ENCODE peak calls at places on chromosomes 5 and 9, in six cellular contexts. B is OCI-LY7, V is upper lobe of right lung, W is BJ, X is right atrium auricular region, T is prostate gland. H is an unnamed sample. For H3K36me3, the result is how much of the 10 kb centered on the place peaks cover.

GRCh38 chr9:73919712-73920111 is 577.4 kb upstream of the RORB start:
- DNase-seq in V (no peak), T (no peak), X (no peak), W (no peak), B (no peak), H (no peak)

GRCh38 chr9:110443146-110443877 is 105.6 kb upstream of the TXNDC8 start:
- DNase-seq in W (peak), X (no peak), B (no peak), T (no peak), V (no peak), H (no peak)

GRCh38 chr5:89729623-89730390 is 679.7 kb downstream of the CETN3 start:
- DNase-seq in W (no peak), V (no peak), X (no peak), T (no peak), B (no peak), H (peak)

GRCh38 chr9:22136446-22137140 is 127.5 kb upstream of the CDKN2B start:
- DNase-seq in W (peak), X (no peak), V (no peak), T (no peak), B (no peak), H (no peak)

GRCh38 chr5:124494540-124495116 is 251.8 kb downstream of the ZNF608 start:
- DNase-seq in B (no peak), V (no peak), X (no peak), W (no peak), T (no peak), H (no peak)

GRCh38 chr5:52886206-52886605 is 98.5 kb downstream of the ITGA1 start:
- DNase-seq in B (no peak), T (no peak), W (no peak), V (no peak), X (no peak), H (no peak)

GRCh38 chr5:132058646-132059042 is 1.8 kb upstream of the IL3 start:
- DNase-seq in X (peak), V (no peak), B (no peak), T (no peak), W (no peak), H (no peak)

GRCh38 chr5:143220748-143221211 is 182.7 kb downstream of the NR3C1 start:
- DNase-seq in X (no peak), T (no peak), W (no peak), B (no peak), V (no peak), H (no peak)

GRCh38 chr9:91948423-91949292 is 1.4 kb downstream of the ROR2 start:
- DNase-seq in T (peak), X (peak), W (no peak), V (peak), B (no peak), H (no peak)

GRCh38 chr5:63919763-63920478 is 42.3 kb downstream of the HTR1A start:
- DNase-seq in B (no peak), V (no peak), W (no peak), T (no peak), X (no peak), H (no peak)

GRCh38 chr5:133086366-133086875 is 34.6 kb downstream of the HSPA4 start:
- DNase-seq in X (no peak), T (no peak), W (no peak), B (no peak), V (no peak), H (no peak)

GRCh38 chr5:119379929-119380328 is 24.1 kb downstream of the TNFAIP8 start:
- DNase-seq in V (no peak), T (no peak), B (no peak), X (no peak), W (no peak), H (no peak)

GRCh38 chr5:168186289-168187074 is 105.0 kb upstream of the WWC1 start:
- DNase-seq in T (no peak), W (no peak), X (no peak), B (no peak), V (no peak), H (no peak)

GRCh38 chr9:93268551-93269314 is 84.8 kb downstream of the WNK2 start:
- DNase-seq in X (no peak), W (no peak), T (peak), B (peak), V (peak), H (peak)

GRCh38 chr5:88840497-88840896 is 42.5 kb downstream of the MEF2C start:
- DNase-seq in X (no peak), T (no peak), W (no peak), B (no peak), V (no peak), H (no peak)

GRCh38 chr5:25357605-25358004 is 712.8 kb upstream of the CDH10 start:
- DNase-seq in V (no peak), W (no peak), B (no peak), T (no peak), X (no peak), H (no peak)
- H3K4me3 ChIP-seq in V (no peak), W (no peak), B (no peak), T (no peak), X (no peak), H (no peak)

DNA sequence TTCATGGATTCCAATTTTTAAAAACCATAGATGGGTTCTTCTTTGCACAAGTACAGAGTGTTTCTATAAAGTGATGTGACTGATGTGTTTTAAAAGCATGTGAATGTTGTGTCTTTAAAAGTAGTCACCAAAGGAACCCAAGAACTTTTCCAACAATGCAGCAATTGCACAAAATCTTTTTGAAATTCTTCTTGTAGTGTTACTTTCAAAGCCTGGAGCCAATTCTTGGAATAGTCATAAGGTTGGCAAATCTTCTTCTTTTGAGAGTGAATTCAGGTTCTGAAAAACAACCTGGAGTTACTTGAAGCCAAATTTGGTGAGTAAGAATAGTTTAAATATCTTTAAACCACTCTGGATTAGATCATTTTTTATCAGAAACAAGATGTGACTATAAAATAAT is 10.5 kb downstream of the GRAMD2B start:
- DNase-seq in W (peak), T (no peak), X (no peak), B (no peak), V (no peak), H (no peak)
- H3K36me3 ChIP-seq in W (under half), T (under half), X (under half), B (under half), V (under half), H (under half)

DNA sequence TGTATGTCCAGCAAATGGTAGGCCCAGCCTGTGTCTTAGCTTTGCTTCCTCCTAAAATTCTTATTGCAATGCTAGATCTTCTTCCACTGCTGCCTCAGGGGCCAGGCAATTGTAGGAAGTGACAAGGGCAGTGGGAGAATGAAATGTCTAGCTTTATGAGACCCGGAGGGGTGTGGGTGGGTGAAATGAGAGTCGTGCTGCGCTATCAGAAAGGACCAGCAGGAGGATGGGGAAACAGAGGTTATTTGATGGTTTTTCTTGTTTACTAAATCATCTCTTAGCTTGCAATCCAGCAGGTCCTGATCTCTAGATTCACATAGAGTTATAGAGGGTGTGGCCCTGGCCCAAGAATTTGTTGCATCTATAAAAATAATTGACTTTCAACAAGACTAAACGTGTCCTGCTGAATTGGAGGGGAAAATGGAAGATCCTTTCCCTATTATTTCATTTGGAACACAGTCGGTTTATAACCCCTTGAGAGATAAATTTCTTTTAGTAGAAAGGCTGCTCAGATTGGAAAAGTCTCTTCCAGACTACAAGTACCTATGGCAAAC is 43.6 kb downstream of the ZNF366 start:
- DNase-seq in W (no peak), X (no peak), B (no peak), T (peak), V (no peak), H (no peak)
- TF ChIP-seq CTCF in W (no peak), X (peak), B (no peak), T (no peak), V (no peak), H (no peak)

GRCh38 chr9:134361426-134361825 is 35.2 kb downstream of the RXRA start:
- DNase-seq in W (no peak), B (no peak), T (no peak), V (no peak), X (no peak), H (no peak)
- H3K4me3 ChIP-seq in W (no peak), B (no peak), T (no peak), V (no peak), X (no peak), H (no peak)

DNA sequence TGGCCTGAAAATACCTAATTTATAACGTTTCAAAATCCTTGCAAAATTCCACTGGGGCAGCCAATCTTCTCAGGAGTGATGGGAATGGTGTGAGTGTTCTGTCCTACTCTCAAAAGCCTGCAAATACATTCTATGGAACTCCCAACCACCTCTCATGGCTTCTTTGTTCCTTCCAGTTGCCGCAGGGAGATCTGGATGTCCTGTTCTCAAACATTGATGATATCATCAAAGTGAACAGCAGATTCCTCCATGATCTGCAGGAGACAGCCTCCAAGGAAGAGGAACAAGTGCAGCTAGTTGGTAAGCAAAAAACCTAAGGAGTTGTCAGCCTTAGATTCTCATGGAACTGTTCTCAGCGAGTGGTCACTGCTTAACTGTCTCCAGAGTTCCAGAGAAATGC is 19.6 kb downstream of the ARHGEF37 start:
- DNase-seq in T (peak), B (no peak), X (no peak), V (no peak), W (no peak), H (no peak)
- H3K36me3 ChIP-seq in T (under half), B (under half), X (under half), V (under half), W (under half), H (under half)

GRCh38 chr5:96716716-96717115 is 54.5 kb downstream of the CAST start:
- DNase-seq in W (no peak), V (no peak), B (no peak), X (no peak), T (no peak), H (no peak)

GRCh38 chr5:96718635-96719077 is 56.5 kb downstream of the CAST start:
- DNase-seq in W (no peak), X (no peak), V (peak), T (peak), B (no peak), H (no peak)

GRCh38 chr5:96721351-96721970 is 59.3 kb downstream of the CAST start:
- DNase-seq in W (no peak), X (no peak), B (no peak), T (no peak), V (no peak), H (no peak)

GRCh38 chr5:96717874-96718273 is 55.7 kb downstream of the CAST start:
- DNase-seq in T (no peak), V (no peak), X (no peak), B (no peak), W (no peak), H (no peak)

DNA sequence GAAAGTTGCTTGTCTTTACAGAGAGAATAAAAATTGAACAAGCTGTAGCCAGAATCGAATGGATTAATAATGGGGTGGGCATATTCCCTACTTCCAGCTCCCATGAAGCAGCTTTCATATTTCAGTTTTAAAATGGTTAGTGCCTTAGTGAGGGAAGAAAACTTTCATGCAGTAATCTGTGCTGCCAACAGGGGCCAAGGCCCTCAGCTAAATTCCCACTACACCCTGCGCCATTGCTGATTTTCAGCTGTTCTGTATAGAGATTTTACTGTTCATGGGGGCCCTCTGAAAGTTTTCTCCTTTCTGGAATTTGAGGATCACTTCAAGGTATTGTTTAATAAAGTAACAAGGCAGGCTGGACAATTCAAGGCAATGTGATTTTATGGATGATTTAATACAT is 58.2 kb downstream of the CAST start:
- DNase-seq in W (no peak), X (no peak), B (no peak), V (no peak), T (no peak), H (no peak)
- TF ChIP-seq CTCF in W (peak), X (peak), B (peak), V (no peak), T (no peak), H (peak)

GRCh38 chr5:173712609-173713176 is 96.2 kb upstream of the BOD1 start:
- DNase-seq in W (no peak), B (no peak), X (no peak), V (peak), T (no peak), H (no peak)
- H3K4me3 ChIP-seq in W (no peak), B (no peak), X (no peak), V (no peak), T (no peak), H (no peak)